ENCODE peak calls at places on chromosomes 4 and X, in nine cellular contexts. H, A, L, Y, V, X, G, T and N are unnamed samples.
A peak's percentile ranks its signal among the peaks of the same experiment; 100 is the strongest.

GRCh38 chr4:142850478-142850877 is 4.4 kb upstream of the INPP4B start:
- DNase-seq in G (peak; percentile 65), H (no peak), T (no peak), Y (no peak), A (no peak), L (no peak), V (no peak), X (no peak), N (no peak)

GRCh38 chr4:5128569-5128968 is 77.3 kb downstream of the STK32B start:
- DNase-seq in L (no peak), V (no peak), Y (no peak), T (no peak), X (no peak), G (no peak), H (no peak), A (no peak), N (no peak)

GRCh38 chr4:151198748-151199147 is 78.2 kb upstream of the PRSS48 start:
- DNase-seq in L (no peak), V (no peak), H (no peak), T (no peak), X (no peak), Y (no peak), G (no peak), A (no peak), N (no peak)

GRCh38 chrX:154458116-154458953 is at the start of gene PLXNA3:
- DNase-seq in H (no peak), V (no peak), Y (peak; percentile 52), A (no peak), L (peak; percentile 56), G (peak; percentile 29), T (peak; percentile 60), X (no peak), N (peak; percentile 39)

GRCh38 chrX:115378471-115378870 is 89.0 kb downstream of the LUZP4 start:
- DNase-seq in V (no peak), A (peak; percentile 79), L (no peak), Y (no peak), G (no peak), X (no peak), H (no peak), T (no peak), N (peak; percentile 22)

GRCh38 chr4:67332627-67333026 is 212.7 kb downstream of the CENPC start:
- DNase-seq in Y (no peak), X (no peak), T (no peak), A (peak; percentile 8), H (peak; percentile 4), G (peak; percentile 50), V (no peak), L (peak; percentile 2), N (no peak)

GRCh38 chr4:22587253-22587652 is 71.4 kb upstream of the ADGRA3 start:
- DNase-seq in X (no peak), T (no peak), A (no peak), G (no peak), V (no peak), Y (no peak), H (no peak), L (no peak), N (no peak)

GRCh38 chr4:184511156-184511555 is 36.8 kb upstream of the IRF2 start:
- DNase-seq in V (no peak), H (no peak), X (no peak), A (no peak), T (no peak), Y (no peak), L (no peak), G (no peak), N (no peak)

GRCh38 chr4:87262886-87263285 is 42.5 kb upstream of the KLHL8 start:
- DNase-seq in T (no peak), Y (no peak), H (no peak), X (no peak), V (no peak), G (no peak), L (no peak), A (no peak), N (no peak)